ENCODE peak calls at places on chromosome 21, in eight cellular contexts. One of them, this sample, is unnamed.

GRCh38 chr21:31335957-31336738 is 7.9 kb downstream of the TIAM1 start:
- DNase-seq in endothelial cell: no peak
- DNase-seq in GM12878: no peak
- DNase-seq in astrocyte of the spinal cord: peak; percentile 95
- DNase-seq in AG10803: peak; percentile 82
- DNase-seq in testis: no peak
- DNase-seq in B cell: no peak
- DNase-seq in kidney epithelial cell: no peak
- DNase-seq in this sample: no peak

GRCh38 chr21:32889596-32889995 is 118.0 kb upstream of the PAXBP1 start:
- DNase-seq in endothelial cell: no peak
- DNase-seq in GM12878: no peak
- DNase-seq in astrocyte of the spinal cord: no peak
- DNase-seq in AG10803: peak; percentile 71
- DNase-seq in testis: no peak
- DNase-seq in B cell: no peak
- DNase-seq in kidney epithelial cell: no peak
- DNase-seq in this sample: no peak

GRCh38 chr21:19048088-19048672 is 644.6 kb upstream of the TMPRSS15 start:
- DNase-seq in endothelial cell: no peak
- DNase-seq in GM12878: no peak
- DNase-seq in astrocyte of the spinal cord: no peak
- DNase-seq in AG10803: no peak
- DNase-seq in testis: no peak
- DNase-seq in B cell: no peak
- DNase-seq in kidney epithelial cell: no peak
- DNase-seq in this sample: no peak

GRCh38 chr21:16095005-16095404 is 365.2 kb downstream of the USP25 start:
- DNase-seq in endothelial cell: no peak
- DNase-seq in GM12878: no peak
- DNase-seq in astrocyte of the spinal cord: no peak
- DNase-seq in AG10803: no peak
- DNase-seq in testis: no peak
- DNase-seq in B cell: no peak
- DNase-seq in kidney epithelial cell: no peak
- DNase-seq in this sample: no peak

GRCh38 chr21:33396966-33397365 is 6.2 kb upstream of the IFNGR2 start:
- DNase-seq in endothelial cell: no peak
- DNase-seq in GM12878: no peak
- DNase-seq in astrocyte of the spinal cord: peak; percentile 86
- DNase-seq in AG10803: peak; percentile 85
- DNase-seq in testis: no peak
- DNase-seq in B cell: no peak
- DNase-seq in kidney epithelial cell: no peak
- DNase-seq in this sample: no peak

GRCh38 chr21:36510911-36511310 is 31.0 kb upstream of the CLDN14 start:
- DNase-seq in endothelial cell: no peak
- DNase-seq in GM12878: no peak
- DNase-seq in astrocyte of the spinal cord: no peak
- DNase-seq in AG10803: no peak
- DNase-seq in testis: no peak
- DNase-seq in B cell: no peak
- DNase-seq in kidney epithelial cell: no peak
- DNase-seq in this sample: no peak

GRCh38 chr21:42306366-42307035 is 8.7 kb downstream of the TFF3 start:
- DNase-seq in endothelial cell: no peak
- DNase-seq in GM12878: no peak
- DNase-seq in astrocyte of the spinal cord: no peak
- DNase-seq in AG10803: no peak
- DNase-seq in testis: no peak
- DNase-seq in B cell: no peak
- DNase-seq in kidney epithelial cell: no peak
- DNase-seq in this sample: no peak

GRCh38 chr21:31354122-31354521 is 10.1 kb upstream of the TIAM1 start:
- DNase-seq in endothelial cell: no peak
- DNase-seq in GM12878: no peak
- DNase-seq in astrocyte of the spinal cord: no peak
- DNase-seq in AG10803: no peak
- DNase-seq in testis: no peak
- DNase-seq in B cell: no peak
- DNase-seq in kidney epithelial cell: no peak
- DNase-seq in this sample: no peak

GRCh38 chr21:15495965-15496364 is 233.8 kb upstream of the USP25 start:
- DNase-seq in endothelial cell: no peak
- DNase-seq in GM12878: no peak
- DNase-seq in astrocyte of the spinal cord: peak; percentile 23
- DNase-seq in AG10803: no peak
- DNase-seq in testis: no peak
- DNase-seq in B cell: no peak
- DNase-seq in kidney epithelial cell: no peak
- DNase-seq in this sample: no peak

GRCh38 chr21:15729674-15730483 is at the start of gene USP25:
- DNase-seq in endothelial cell: peak; percentile 87
- DNase-seq in GM12878: peak; percentile 19
- DNase-seq in astrocyte of the spinal cord: peak; percentile 58
- DNase-seq in AG10803: peak; percentile 78
- DNase-seq in testis: peak; percentile 92
- DNase-seq in B cell: peak; percentile 87
- DNase-seq in kidney epithelial cell: no peak
- DNase-seq in this sample: peak; percentile 92

GRCh38 chr21:21396424-21396823 is 398.2 kb downstream of the NCAM2 start:
- DNase-seq in endothelial cell: no peak
- DNase-seq in GM12878: no peak
- DNase-seq in astrocyte of the spinal cord: no peak
- DNase-seq in AG10803: no peak
- DNase-seq in testis: no peak
- DNase-seq in B cell: no peak
- DNase-seq in kidney epithelial cell: no peak
- DNase-seq in this sample: no peak

GRCh38 chr21:36575306-36575705 is 95.4 kb upstream of the CLDN14 start:
- DNase-seq in endothelial cell: no peak
- DNase-seq in GM12878: no peak
- DNase-seq in astrocyte of the spinal cord: no peak
- DNase-seq in AG10803: no peak
- DNase-seq in testis: no peak
- DNase-seq in B cell: no peak
- DNase-seq in kidney epithelial cell: no peak
- DNase-seq in this sample: no peak

GRCh38 chr21:31426235-31426797 is 82.3 kb upstream of the TIAM1 start:
- DNase-seq in endothelial cell: no peak
- DNase-seq in GM12878: peak; percentile 23
- DNase-seq in astrocyte of the spinal cord: peak; percentile 85
- DNase-seq in AG10803: no peak
- DNase-seq in testis: no peak
- DNase-seq in B cell: no peak
- DNase-seq in kidney epithelial cell: peak; percentile 25
- DNase-seq in this sample: no peak

GRCh38 chr21:14876464-14876863 is 188.3 kb downstream of the NRIP1 start:
- DNase-seq in endothelial cell: no peak
- DNase-seq in GM12878: no peak
- DNase-seq in astrocyte of the spinal cord: no peak
- DNase-seq in AG10803: no peak
- DNase-seq in testis: no peak
- DNase-seq in B cell: no peak
- DNase-seq in kidney epithelial cell: no peak
- DNase-seq in this sample: no peak

GRCh38 chr21:33849839-33850238 is 65.8 kb downstream of the ATP5PO start:
- DNase-seq in endothelial cell: no peak
- DNase-seq in GM12878: no peak
- DNase-seq in astrocyte of the spinal cord: no peak
- DNase-seq in AG10803: peak; percentile 55
- DNase-seq in testis: no peak
- DNase-seq in B cell: no peak
- DNase-seq in kidney epithelial cell: no peak
- DNase-seq in this sample: no peak

DNA sequence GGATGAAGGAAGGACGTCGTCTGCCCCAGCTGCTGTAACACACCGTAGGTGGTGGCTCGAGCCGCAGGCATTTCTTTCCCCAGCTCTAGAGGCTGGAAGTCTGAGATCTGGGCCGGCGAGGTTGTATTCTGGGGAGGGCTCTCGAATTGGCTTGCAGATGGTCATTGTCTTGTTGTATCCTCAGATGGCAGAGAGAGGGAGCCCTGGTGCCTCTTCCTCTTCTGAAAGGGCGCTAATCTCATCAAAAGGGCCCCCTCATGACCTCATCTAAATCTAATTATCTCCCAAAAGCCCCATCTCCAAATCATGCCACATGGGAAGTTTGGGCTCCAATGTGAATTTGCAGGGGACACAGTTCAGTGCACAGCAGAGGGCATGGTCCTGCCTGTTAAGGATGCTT is 109.0 kb downstream of the SIK1 start:
- DNase-seq in endothelial cell: no peak
- DNase-seq in GM12878: no peak
- DNase-seq in astrocyte of the spinal cord: no peak
- DNase-seq in AG10803: no peak
- DNase-seq in testis: no peak
- DNase-seq in B cell: no peak
- DNase-seq in kidney epithelial cell: no peak
- DNase-seq in this sample: no peak
- TF ChIP-seq CTCF in endothelial cell: no peak
- TF ChIP-seq CTCF in GM12878: no peak
- TF ChIP-seq CTCF in astrocyte of the spinal cord: no peak
- TF ChIP-seq CTCF in AG10803: no peak
- TF ChIP-seq CTCF in testis: no peak
- TF ChIP-seq CTCF in B cell: no peak
- TF ChIP-seq CTCF in kidney epithelial cell: no peak
- TF ChIP-seq CTCF in this sample: no peak

DNA sequence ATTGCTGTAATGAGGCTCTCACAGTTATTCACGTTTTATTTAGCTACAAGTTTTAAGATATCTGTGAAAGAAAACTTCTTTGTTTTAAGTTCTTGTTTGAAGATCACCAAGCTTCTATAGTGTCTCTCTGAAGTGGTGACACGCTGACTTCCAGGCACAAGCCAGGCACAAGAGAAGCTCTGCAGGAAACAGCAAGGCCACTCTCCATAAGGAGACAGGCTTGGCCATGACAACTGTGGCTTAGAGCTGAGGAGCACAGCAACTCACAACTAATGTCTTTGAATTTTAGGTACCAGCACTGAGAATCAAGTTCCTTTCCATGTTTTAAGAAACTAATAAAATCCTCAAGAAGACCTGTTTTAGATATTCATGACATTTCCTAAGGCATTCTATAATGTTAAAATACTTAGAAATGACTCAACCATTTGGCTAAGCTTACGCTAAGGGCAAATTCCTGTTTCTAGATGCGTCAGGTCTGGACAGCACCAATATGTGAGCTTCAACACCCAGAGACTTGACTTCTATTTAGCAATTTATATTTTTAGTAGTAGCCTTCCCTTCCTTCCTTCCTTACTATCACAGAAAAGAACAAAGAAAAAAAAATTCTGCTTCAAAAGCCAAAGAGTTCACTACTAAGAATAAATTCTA is 40.2 kb downstream of the APP start:
- DNase-seq in endothelial cell: no peak
- DNase-seq in GM12878: no peak
- DNase-seq in astrocyte of the spinal cord: peak; percentile 51
- DNase-seq in AG10803: peak; percentile 26
- DNase-seq in testis: no peak
- DNase-seq in B cell: no peak
- DNase-seq in kidney epithelial cell: no peak
- DNase-seq in this sample: no peak
- TF ChIP-seq CTCF in endothelial cell: no peak
- TF ChIP-seq CTCF in GM12878: no peak
- TF ChIP-seq CTCF in astrocyte of the spinal cord: no peak
- TF ChIP-seq CTCF in AG10803: no peak
- TF ChIP-seq CTCF in testis: no peak
- TF ChIP-seq CTCF in B cell: no peak
- TF ChIP-seq CTCF in kidney epithelial cell: no peak
- TF ChIP-seq CTCF in this sample: no peak

DNA sequence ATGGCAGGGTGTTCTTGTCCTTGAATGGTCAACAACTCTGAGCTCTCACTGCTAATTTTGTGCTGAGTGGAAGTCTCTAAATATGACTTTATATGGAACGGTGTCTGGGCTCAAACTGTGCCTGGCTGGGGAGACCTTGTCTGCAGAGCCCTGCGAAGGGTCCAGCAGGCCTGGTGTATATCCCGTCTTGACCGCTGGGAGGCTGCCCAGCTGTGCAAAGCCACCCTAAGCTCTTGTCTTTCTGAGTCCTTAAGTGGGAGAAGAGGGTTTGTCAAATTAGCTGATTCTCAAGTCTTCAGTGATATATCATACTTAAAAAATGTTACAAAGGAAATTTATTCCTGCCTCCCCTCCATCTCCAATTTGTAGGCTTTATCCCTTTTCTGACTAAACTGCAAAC is 198.7 kb downstream of the KCNJ6 start:
- DNase-seq in endothelial cell: no peak
- DNase-seq in GM12878: no peak
- DNase-seq in astrocyte of the spinal cord: no peak
- DNase-seq in AG10803: no peak
- DNase-seq in testis: no peak
- DNase-seq in B cell: no peak
- DNase-seq in kidney epithelial cell: no peak
- DNase-seq in this sample: no peak
- TF ChIP-seq CTCF in endothelial cell: no peak
- TF ChIP-seq CTCF in GM12878: no peak
- TF ChIP-seq CTCF in astrocyte of the spinal cord: no peak
- TF ChIP-seq CTCF in AG10803: peak; percentile 11
- TF ChIP-seq CTCF in testis: no peak
- TF ChIP-seq CTCF in B cell: no peak
- TF ChIP-seq CTCF in kidney epithelial cell: no peak
- TF ChIP-seq CTCF in this sample: no peak

GRCh38 chr21:45555557-45556301 is 13.5 kb upstream of the SLC19A1 start:
- DNase-seq in endothelial cell: peak; percentile 69
- DNase-seq in GM12878: peak; percentile 56
- DNase-seq in astrocyte of the spinal cord: no peak
- DNase-seq in AG10803: peak; percentile 61
- DNase-seq in testis: peak; percentile 78
- DNase-seq in B cell: peak; percentile 64
- DNase-seq in kidney epithelial cell: no peak
- DNase-seq in this sample: no peak

GRCh38 chr21:45555251-45555556 is 13.0 kb upstream of the SLC19A1 start:
- DNase-seq in endothelial cell: no peak
- DNase-seq in GM12878: no peak
- DNase-seq in astrocyte of the spinal cord: no peak
- DNase-seq in AG10803: no peak
- DNase-seq in testis: no peak
- DNase-seq in B cell: no peak
- DNase-seq in kidney epithelial cell: no peak
- DNase-seq in this sample: no peak

GRCh38 chr21:45556645-45557601 is 14.7 kb upstream of the SLC19A1 start:
- DNase-seq in endothelial cell: no peak
- DNase-seq in GM12878: no peak
- DNase-seq in astrocyte of the spinal cord: no peak
- DNase-seq in AG10803: no peak
- DNase-seq in testis: no peak
- DNase-seq in B cell: peak; percentile 50
- DNase-seq in kidney epithelial cell: no peak
- DNase-seq in this sample: no peak

GRCh38 chr21:45557611-45558043 is 15.4 kb upstream of the SLC19A1 start:
- DNase-seq in endothelial cell: no peak
- DNase-seq in GM12878: no peak
- DNase-seq in astrocyte of the spinal cord: no peak
- DNase-seq in AG10803: no peak
- DNase-seq in testis: no peak
- DNase-seq in B cell: no peak
- DNase-seq in kidney epithelial cell: no peak
- DNase-seq in this sample: no peak

DNA sequence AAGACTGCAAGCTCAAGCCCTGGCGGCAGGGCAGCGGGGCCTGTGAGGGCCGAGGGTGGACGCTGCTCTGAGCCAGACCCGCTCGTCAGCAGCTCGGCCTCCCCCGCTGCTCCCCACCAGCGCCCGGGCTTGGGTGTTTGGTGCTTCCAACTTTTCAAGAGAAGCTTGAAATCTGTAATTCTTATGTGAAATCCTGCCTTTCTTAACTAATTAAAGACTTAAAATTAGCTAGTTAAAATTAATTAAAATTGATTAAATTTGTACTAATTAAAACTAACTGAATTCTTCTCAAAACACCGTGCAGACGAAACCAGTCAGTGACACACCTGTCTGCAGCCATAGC is 14.0 kb upstream of the SLC19A1 start:
- DNase-seq in endothelial cell: no peak
- DNase-seq in GM12878: no peak
- DNase-seq in astrocyte of the spinal cord: no peak
- DNase-seq in AG10803: no peak
- DNase-seq in testis: no peak
- DNase-seq in B cell: no peak
- DNase-seq in kidney epithelial cell: no peak
- DNase-seq in this sample: no peak
- TF ChIP-seq CTCF in endothelial cell: peak; percentile 6
- TF ChIP-seq CTCF in GM12878: no peak
- TF ChIP-seq CTCF in astrocyte of the spinal cord: no peak
- TF ChIP-seq CTCF in AG10803: no peak
- TF ChIP-seq CTCF in testis: no peak
- TF ChIP-seq CTCF in B cell: no peak
- TF ChIP-seq CTCF in kidney epithelial cell: no peak
- TF ChIP-seq CTCF in this sample: no peak